ENCODE peak calls at places on chromosomes 5 and 9, in seven cellular contexts. K, W, F, B, I, P and S are unnamed samples.

GRCh38 chr5:75567710-75568109 is 43.5 kb upstream of the ANKDD1B start:
- DNase-seq in K (no peak), W (no peak), F (no peak), B (peak; percentile 64), I (peak; percentile 79), P (peak; percentile 26), S (no peak)

GRCh38 chr5:168875839-168876238 is 296.7 kb upstream of the PANK3 start:
- DNase-seq in K (no peak), W (no peak), F (no peak), B (no peak), I (no peak), P (peak; percentile 65), S (no peak)

GRCh38 chr5:135669416-135669815 is 90.6 kb upstream of the CXCL14 start:
- DNase-seq in K (no peak), W (no peak), F (no peak), B (no peak), I (no peak), P (no peak), S (no peak)

GRCh38 chr5:133243196-133243595 is 191.4 kb downstream of the HSPA4 start:
- DNase-seq in K (no peak), W (no peak), F (no peak), B (no peak), I (no peak), P (no peak), S (no peak)

GRCh38 chr9:131105952-131106351 is 9.6 kb downstream of the AIF1L start:
- DNase-seq in K (no peak), W (no peak), F (no peak), B (no peak), I (no peak), P (no peak), S (no peak)

GRCh38 chr9:132584616-132585560 is 2.5 kb downstream of the BARHL1 start:
- DNase-seq in K (no peak), W (no peak), F (no peak), B (peak; percentile 33), I (peak; percentile 49), P (peak; percentile 70), S (no peak)

GRCh38 chr5:17365756-17366155 is 132.3 kb upstream of the TAF11L2 start:
- DNase-seq in K (no peak), W (no peak), F (no peak), B (peak; percentile 89), I (peak; percentile 99), P (no peak), S (peak; percentile 9)

GRCh38 chr9:68426755-68427154 is 70.3 kb downstream of the PGM5 start:
- DNase-seq in K (no peak), W (no peak), F (no peak), B (no peak), I (no peak), P (no peak), S (no peak)

GRCh38 chr9:129493714-129494047 is 127.2 kb downstream of the C9orf50 start:
- DNase-seq in K (no peak), W (no peak), F (no peak), B (no peak), I (no peak), P (no peak), S (no peak)

GRCh38 chr9:95947118-95947517 is 71.6 kb downstream of the ERCC6L2 start:
- DNase-seq in K (no peak), W (no peak), F (no peak), B (no peak), I (no peak), P (no peak), S (no peak)

GRCh38 chr5:62317810-62318209 is 11.8 kb downstream of the KIF2A start:
- DNase-seq in K (no peak), W (no peak), F (no peak), B (no peak), I (no peak), P (no peak), S (no peak)

GRCh38 chr5:126521130-126521529 is 73.9 kb downstream of the ALDH7A1 start:
- DNase-seq in K (no peak), W (peak; percentile 29), F (no peak), B (no peak), I (no peak), P (no peak), S (no peak)

GRCh38 chr5:177310332-177310731 is 1.4 kb downstream of the MXD3 start:
- DNase-seq in K (no peak), W (no peak), F (no peak), B (no peak), I (no peak), P (no peak), S (no peak)

GRCh38 chr9:12996971-12997370 is 222.2 kb downstream of the LURAP1L start:
- DNase-seq in K (no peak), W (no peak), F (no peak), B (no peak), I (no peak), P (no peak), S (no peak)

GRCh38 chr5:33850100-33850594 is 41.6 kb downstream of the ADAMTS12 start:
- DNase-seq in K (peak; percentile 55), W (no peak), F (no peak), B (peak; percentile 75), I (peak; percentile 83), P (peak; percentile 80), S (no peak)

GRCh38 chr5:91383956-91384300 is 811 bp upstream of the ARRDC3 start:
- DNase-seq in K (no peak), W (no peak), F (no peak), B (no peak), I (no peak), P (peak; percentile 62), S (peak; percentile 23)

GRCh38 chr5:164357405-164358033 is 852.1 kb downstream of the MAT2B start:
- DNase-seq in K (no peak), W (no peak), F (no peak), B (no peak), I (no peak), P (no peak), S (no peak)

GRCh38 chr5:142364251-142365145 is 39.7 kb upstream of the SPRY4 start:
- DNase-seq in K (peak; percentile 58), W (no peak), F (peak; percentile 25), B (no peak), I (peak; percentile 63), P (peak; percentile 53), S (no peak)

GRCh38 chr5:147479949-147480348 is 29.9 kb downstream of the DPYSL3 start:
- DNase-seq in K (peak; percentile 58), W (no peak), F (no peak), B (peak; percentile 52), I (peak; percentile 36), P (no peak), S (no peak)
- H3K18ac ChIP-seq in K (no peak overlapping the region), W (no peak overlapping the region), F (no peak overlapping the region), B (no peak overlapping the region), I (no peak overlapping the region), P (no peak overlapping the region), S (no peak overlapping the region)

GRCh38 chr5:178545156-178545555 is 45.0 kb downstream of the COL23A1 start:
- DNase-seq in K (no peak), W (no peak), F (no peak), B (no peak), I (no peak), P (no peak), S (peak; percentile 61)
- H3K18ac ChIP-seq in K (no peak overlapping the region), W (no peak overlapping the region), F (no peak overlapping the region), B (no peak overlapping the region), I (no peak overlapping the region), P (no peak overlapping the region), S (no peak overlapping the region)

DNA sequence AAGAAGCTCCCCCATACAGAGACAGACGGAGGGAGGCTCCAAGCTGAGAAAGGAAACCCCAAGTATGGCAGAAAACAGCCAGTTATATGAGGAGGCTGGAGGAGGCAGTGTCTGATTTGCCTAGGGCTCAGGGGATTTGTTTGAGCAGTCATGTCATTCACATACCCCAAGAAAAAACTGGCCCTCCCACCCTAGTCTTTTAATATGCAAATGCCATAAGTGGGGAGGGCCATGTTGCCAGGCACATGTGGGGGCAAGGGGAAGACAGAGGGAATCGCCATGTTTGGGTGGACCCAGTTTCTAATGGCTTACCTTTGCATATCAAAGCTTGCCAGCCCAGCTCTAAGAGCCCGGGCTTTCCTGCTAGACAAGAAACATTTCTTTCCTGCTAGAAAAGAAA is 1163.8 kb downstream of the TAF11L14 start:
- DNase-seq in K (peak; percentile 94), W (no peak), F (no peak), B (no peak), I (no peak), P (peak; percentile 86), S (no peak)
- H3K18ac ChIP-seq in K (no peak overlapping the region), W (no peak overlapping the region), F (no peak overlapping the region), B (no peak overlapping the region), I (no peak overlapping the region), P (no peak overlapping the region), S (no peak overlapping the region)

GRCh38 chr5:146165469-146165868 is 17.0 kb downstream of the LARS1 start:
- DNase-seq in K (no peak), W (no peak), F (peak; percentile 34), B (peak; percentile 2), I (no peak), P (no peak), S (no peak)
- H3K18ac ChIP-seq in K (no peak overlapping the region), W (no peak overlapping the region), F (no peak overlapping the region), B (no peak overlapping the region), I (no peak overlapping the region), P (no peak overlapping the region), S (no peak overlapping the region)